ENCODE peak calls at places on chromosomes 5 and 9, in four cellular contexts. I is GM12865, Y is HFF-Myc, S is mucosa of descending colon. D is an unnamed sample.

GRCh38 chr9:32968101-32969011 is 33.1 kb downstream of the APTX start:
- DNase-seq in Y (no peak), S (peak), I (peak), D (no peak)

GRCh38 chr5:16957305-16958165 is 21.4 kb upstream of the MYO10 start:
- DNase-seq in Y (peak), I (no peak), S (no peak), D (no peak)

GRCh38 chr5:6905423-6905822 is 192.2 kb downstream of the TENT4A start:
- DNase-seq in S (no peak), I (no peak), Y (no peak), D (no peak)

GRCh38 chr9:83266618-83267543 is 203.9 kb upstream of the RASEF start:
- DNase-seq in I (no peak), S (no peak), Y (no peak), D (no peak)

GRCh38 chr9:21709464-21710058 is 92.9 kb upstream of the MTAP start:
- DNase-seq in Y (peak), I (peak), S (no peak), D (no peak)

GRCh38 chr9:100756217-100756616 is 178.3 kb downstream of the CAVIN4 start:
- DNase-seq in I (no peak), S (no peak), Y (no peak), D (no peak)

GRCh38 chr5:142827934-142828576 is 57.9 kb downstream of the ARHGAP26 start:
- DNase-seq in S (no peak), Y (no peak), I (no peak), D (no peak)

GRCh38 chr9:94083384-94083783 is 880 bp upstream of the PTPDC1 start:
- DNase-seq in I (no peak), Y (no peak), S (no peak), D (no peak)

GRCh38 chr9:91589101-91589553 is 165.5 kb upstream of the NFIL3 start:
- DNase-seq in S (no peak), I (peak), Y (peak), D (no peak)

GRCh38 chr5:65925601-65926275 is 637 bp upstream of the ERBIN start:
- DNase-seq in I (peak), Y (peak), S (peak), D (no peak)
- TF ChIP-seq CTCF in I (peak), Y (peak), S (no peak), D (peak)

GRCh38 chr5:90092734-90093133 is 316.8 kb downstream of the CETN3 start:
- DNase-seq in S (no peak), I (no peak), Y (no peak), D (no peak)

GRCh38 chr5:90095292-90096060 is 314.1 kb downstream of the CETN3 start:
- DNase-seq in Y (no peak), I (no peak), S (no peak), D (no peak)

GRCh38 chr5:90096415-90097081 is 313.0 kb downstream of the CETN3 start:
- DNase-seq in Y (no peak), S (no peak), I (peak), D (peak)

GRCh38 chr5:90097082-90097477 is 312.5 kb downstream of the CETN3 start:
- DNase-seq in I (no peak), S (no peak), Y (no peak), D (no peak)

GRCh38 chr5:90093931-90094485 is 315.5 kb downstream of the CETN3 start:
- DNase-seq in Y (no peak), I (no peak), S (no peak), D (no peak)
- TF ChIP-seq CTCF in Y (no peak), I (no peak), S (no peak), D (no peak)

GRCh38 chr5:98458004-98458403 is 315.5 kb upstream of the RGMB start:
- DNase-seq in S (no peak), I (peak), Y (peak), D (no peak)

GRCh38 chr5:98454407-98454806 is 319.1 kb upstream of the RGMB start:
- DNase-seq in S (no peak), I (no peak), Y (no peak), D (no peak)

GRCh38 chr5:98455660-98456059 is 317.8 kb upstream of the RGMB start:
- DNase-seq in Y (peak), I (no peak), S (no peak), D (no peak)

GRCh38 chr5:98453309-98453708 is 320.2 kb upstream of the RGMB start:
- DNase-seq in Y (no peak), S (no peak), I (no peak), D (no peak)

DNA sequence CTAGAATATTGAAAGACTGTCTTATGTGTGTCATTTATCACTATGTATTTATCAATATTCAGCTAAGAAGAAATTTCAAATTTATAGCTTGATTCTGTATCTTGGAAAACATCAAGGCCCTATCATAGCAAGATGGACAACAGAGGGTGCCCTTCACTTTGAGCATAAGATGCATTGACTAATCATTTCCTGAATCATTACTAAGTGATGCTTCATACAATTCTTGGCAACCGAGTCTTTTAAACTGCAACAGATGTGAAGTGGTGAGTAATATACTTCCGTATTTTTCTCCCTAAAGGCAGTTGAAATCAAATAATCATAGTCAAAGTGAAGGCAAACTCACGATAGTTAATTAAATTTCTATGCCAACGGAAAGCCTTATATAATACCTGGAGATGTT is 318.6 kb upstream of the RGMB start:
- DNase-seq in I (no peak), S (no peak), Y (peak), D (no peak)
- TF ChIP-seq CTCF in I (no peak), S (no peak), Y (no peak), D (peak)

DNA sequence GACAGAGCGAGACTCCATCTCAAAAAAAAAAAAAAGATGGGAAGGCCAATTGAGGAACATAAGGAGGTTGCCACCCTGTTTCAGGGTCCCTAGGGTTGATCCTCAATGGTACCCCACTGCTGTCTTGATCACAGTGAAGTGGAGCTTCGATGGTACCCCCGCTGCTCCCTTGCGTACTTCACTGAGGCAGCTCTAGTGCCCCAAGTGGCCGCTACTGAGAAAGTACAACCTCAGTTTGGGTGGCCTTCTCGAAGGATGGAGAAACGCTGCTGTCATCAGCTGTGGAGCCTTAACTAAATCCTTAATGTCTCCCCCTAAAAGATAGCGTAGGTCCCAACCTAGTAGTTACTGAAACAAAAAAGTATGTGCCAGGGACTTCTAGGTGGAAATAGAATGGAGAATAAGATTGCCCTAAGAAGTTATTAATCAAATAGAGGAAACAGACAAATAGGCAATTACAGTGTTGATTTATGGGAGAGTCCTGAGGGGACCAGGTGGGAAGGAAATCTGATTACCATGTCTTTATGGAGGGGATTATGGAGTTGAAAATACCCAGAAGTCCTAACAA is 6.3 kb downstream of the TESK1 start:
- DNase-seq in Y (no peak), S (peak), I (peak), D (no peak)
- TF ChIP-seq CTCF in Y (peak), S (peak), I (peak), D (peak)

DNA sequence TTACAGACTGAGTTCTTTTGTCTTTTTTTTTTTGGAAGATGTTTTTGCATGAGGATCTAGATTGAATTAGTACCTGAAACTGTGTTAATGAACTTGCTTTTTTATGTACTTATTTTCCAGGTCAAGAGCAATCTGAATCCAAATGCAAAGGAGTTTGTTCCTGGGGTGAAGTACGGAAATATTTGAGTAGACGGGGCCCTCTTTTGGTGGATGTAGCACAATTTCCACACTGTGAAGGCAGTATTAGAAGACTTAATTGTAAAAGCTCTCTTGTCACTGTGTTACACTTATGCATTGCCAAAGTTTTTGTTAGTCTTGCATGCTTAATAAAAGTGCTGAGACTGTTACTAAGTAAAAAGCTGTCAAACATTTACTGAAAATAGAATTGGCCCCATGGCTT is 14.5 kb downstream of the SLC23A1 start:
- DNase-seq in Y (no peak), I (no peak), S (no peak), D (no peak)
- TF ChIP-seq CTCF in Y (peak), I (peak), S (no peak), D (peak)

DNA sequence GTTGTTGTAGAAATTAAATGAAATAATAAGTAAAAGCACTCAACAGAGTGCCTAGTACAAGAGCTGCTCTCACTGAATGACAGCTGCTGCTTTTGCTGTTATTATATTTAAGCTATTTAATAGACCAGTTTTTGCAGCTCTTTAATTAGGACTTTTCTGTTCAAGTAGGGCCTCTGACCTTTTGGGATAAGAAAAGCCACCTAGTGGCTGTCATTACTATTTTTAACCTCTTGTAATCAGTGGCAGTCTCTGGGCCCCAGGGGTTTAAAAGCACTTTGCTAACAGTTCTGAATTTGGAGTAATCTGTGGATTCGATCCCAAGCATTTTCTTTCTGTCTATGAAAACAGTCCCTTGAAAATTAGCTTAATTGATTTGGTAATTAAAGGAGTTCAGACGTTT is 121.1 kb downstream of the NUDT12 start:
- DNase-seq in I (no peak), S (no peak), Y (no peak), D (no peak)
- TF ChIP-seq CTCF in I (peak), S (no peak), Y (peak), D (peak)